ENCODE peak calls at places on chromosomes 3 and 15, in seven cellular contexts. F is CD8-positive, alpha-beta T cell; H is fibroblast of lung; W is astrocyte of the spinal cord; X is neural crest cell; G is AG09319; A is Caco-2. C is an unnamed sample.

GRCh38 chr3:9746330-9746729 is 3.4 kb upstream of the OGG1 start:
- DNase-seq in W (peak), A (no peak), H (peak), F (no peak), X (no peak), G (no peak), C (no peak)

GRCh38 chr3:160968731-160969130 is 136.4 kb downstream of the B3GALNT1 start:
- DNase-seq in F (no peak), W (peak), G (no peak), X (no peak), H (no peak), A (no peak), C (no peak)

GRCh38 chr15:60520825-60521368 is 42.0 kb upstream of the ICE2 start:
- DNase-seq in X (peak), G (no peak), F (peak), A (peak), W (peak), H (peak), C (no peak)

GRCh38 chr3:16055606-16056209 is 118.8 kb upstream of the GALNT15 start:
- DNase-seq in F (no peak), W (peak), G (no peak), A (no peak), H (peak), X (no peak), C (no peak)

GRCh38 chr3:184765730-184766074 is 46.3 kb upstream of the VPS8 start:
- DNase-seq in G (no peak), H (no peak), A (no peak), X (no peak), W (no peak), F (no peak), C (no peak)

GRCh38 chr15:97691799-97692198 is 268.7 kb upstream of the ARRDC4 start:
- DNase-seq in G (no peak), X (no peak), F (no peak), W (no peak), H (no peak), A (no peak), C (no peak)

GRCh38 chr3:99852851-99853250 is 35.2 kb downstream of the CMSS1 start:
- DNase-seq in A (no peak), X (no peak), W (no peak), H (no peak), G (no peak), F (no peak), C (no peak)

GRCh38 chr3:127092368-127092767 is 100.6 kb upstream of the PRR23E start:
- DNase-seq in F (no peak), X (no peak), W (no peak), A (no peak), G (no peak), H (no peak), C (no peak)

GRCh38 chr3:166362698-166363097 is 525.5 kb upstream of the BCHE start:
- DNase-seq in A (no peak), H (peak), X (no peak), F (no peak), W (no peak), G (no peak), C (no peak)

GRCh38 chr3:49607105-49607591 is 52.9 kb downstream of the BSN start:
- DNase-seq in A (no peak), W (no peak), G (no peak), F (no peak), X (no peak), H (no peak), C (peak)

GRCh38 chr15:37289109-37289765 is 188.9 kb upstream of the MEIS2 start:
- DNase-seq in W (no peak), F (no peak), H (peak), X (no peak), A (peak), G (no peak), C (no peak)

GRCh38 chr15:31255732-31256384 is 70.8 kb upstream of the KLF13 start:
- DNase-seq in H (no peak), F (no peak), G (no peak), A (no peak), X (no peak), W (no peak), C (no peak)

GRCh38 chr15:77023576-77024272 is 28.8 kb downstream of the PSTPIP1 start:
- DNase-seq in A (peak), G (no peak), H (no peak), W (no peak), F (no peak), X (no peak), C (peak)

GRCh38 chr15:34914316-34914715 is 55.2 kb downstream of the AQR start:
- DNase-seq in F (no peak), W (no peak), H (no peak), A (no peak), X (no peak), G (no peak), C (no peak)

DNA sequence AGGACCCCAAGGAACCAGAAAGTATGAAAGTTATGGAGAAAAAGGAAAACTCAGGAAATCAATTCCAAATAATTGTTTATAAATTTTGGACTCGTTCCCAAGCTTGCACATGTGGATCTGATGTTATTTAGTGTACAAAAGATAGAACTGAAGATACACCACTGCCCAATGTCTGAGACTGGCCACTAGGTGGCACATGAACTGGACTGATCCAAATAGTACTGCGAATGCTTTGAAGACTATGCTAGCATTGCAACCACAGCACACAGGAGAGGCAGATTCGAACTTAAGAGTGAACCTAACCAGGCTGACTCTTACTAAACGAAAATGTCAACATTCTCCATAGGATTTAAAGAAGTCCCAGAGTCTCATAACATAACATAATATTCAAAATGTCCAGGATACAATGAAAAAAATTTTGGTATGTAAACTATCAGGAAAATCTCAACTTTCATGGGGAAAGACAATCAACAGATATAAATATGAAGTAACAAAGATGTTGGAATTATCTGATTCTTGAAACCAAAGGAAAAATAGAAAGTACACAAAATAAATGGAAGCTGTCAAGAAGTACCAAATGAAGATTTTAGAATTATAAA is 596.7 kb downstream of the FGF12 start:
- DNase-seq in H (peak), F (no peak), G (no peak), W (peak), X (peak), A (peak), C (no peak)
- TF ChIP-seq CTCF in H (peak), F (no peak), G (peak), W (peak), X (peak), A (peak), C (peak)

GRCh38 chr3:194521514-194522260 is 34.9 kb upstream of the ATP13A3 start:
- DNase-seq in W (peak), A (no peak), H (peak), X (no peak), F (no peak), G (no peak), C (no peak)
- TF ChIP-seq CTCF in W (no peak), A (no peak), H (no peak), X (no peak), F (no peak), G (no peak), C (no peak)

GRCh38 chr3:38139191-38139590 is 730 bp downstream of the MYD88 start:
- DNase-seq in F (no peak), A (no peak), X (no peak), G (no peak), H (no peak), W (no peak), C (peak)

GRCh38 chr3:38139652-38140051 is 1.2 kb downstream of the MYD88 start:
- DNase-seq in F (no peak), A (no peak), W (no peak), X (no peak), G (no peak), H (no peak), C (peak)

GRCh38 chr3:38137615-38138346 is 680 bp upstream of the MYD88 start:
- DNase-seq in F (no peak), G (no peak), X (peak), H (no peak), W (no peak), A (peak), C (no peak)

GRCh38 chr3:38136807-38137614 is at the start of gene ACAA1:
- DNase-seq in H (peak), G (peak), W (peak), A (peak), F (peak), X (peak), C (peak)

GRCh38 chr3:38138347-38139190 is at the start of gene MYD88:
- DNase-seq in H (peak), G (no peak), X (peak), F (peak), A (peak), W (peak), C (peak)
- TF ChIP-seq CTCF in H (no peak), G (no peak), X (no peak), F (no peak), A (no peak), W (peak), C (peak)

GRCh38 chr3:11755276-11755675 is 91.4 kb downstream of the TAMM41 start:
- DNase-seq in F (no peak), X (no peak), A (no peak), G (no peak), W (no peak), H (no peak), C (no peak)

DNA sequence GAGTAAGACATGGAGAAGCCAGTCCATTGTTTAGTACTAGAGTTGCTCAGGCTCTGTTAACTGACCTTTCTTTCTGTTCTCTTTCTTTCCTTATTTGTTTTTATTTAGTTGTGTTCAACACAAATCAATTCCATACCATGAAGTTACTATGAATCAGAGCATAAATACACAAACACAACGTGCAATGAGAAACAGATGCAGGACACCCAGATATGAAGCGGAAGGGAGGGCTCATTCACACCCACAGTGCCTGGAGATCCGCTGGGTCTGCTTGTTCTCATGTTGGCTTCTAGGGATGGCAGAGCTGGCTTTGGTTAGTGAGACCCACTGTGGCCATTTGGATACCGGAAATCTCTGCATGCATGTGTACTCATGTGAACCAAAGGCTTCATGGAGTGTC is 97.2 kb downstream of the TAMM41 start:
- DNase-seq in W (no peak), F (no peak), H (no peak), G (peak), X (no peak), A (no peak), C (no peak)
- TF ChIP-seq CTCF in W (no peak), F (no peak), H (no peak), G (no peak), X (no peak), A (no peak), C (no peak)

DNA sequence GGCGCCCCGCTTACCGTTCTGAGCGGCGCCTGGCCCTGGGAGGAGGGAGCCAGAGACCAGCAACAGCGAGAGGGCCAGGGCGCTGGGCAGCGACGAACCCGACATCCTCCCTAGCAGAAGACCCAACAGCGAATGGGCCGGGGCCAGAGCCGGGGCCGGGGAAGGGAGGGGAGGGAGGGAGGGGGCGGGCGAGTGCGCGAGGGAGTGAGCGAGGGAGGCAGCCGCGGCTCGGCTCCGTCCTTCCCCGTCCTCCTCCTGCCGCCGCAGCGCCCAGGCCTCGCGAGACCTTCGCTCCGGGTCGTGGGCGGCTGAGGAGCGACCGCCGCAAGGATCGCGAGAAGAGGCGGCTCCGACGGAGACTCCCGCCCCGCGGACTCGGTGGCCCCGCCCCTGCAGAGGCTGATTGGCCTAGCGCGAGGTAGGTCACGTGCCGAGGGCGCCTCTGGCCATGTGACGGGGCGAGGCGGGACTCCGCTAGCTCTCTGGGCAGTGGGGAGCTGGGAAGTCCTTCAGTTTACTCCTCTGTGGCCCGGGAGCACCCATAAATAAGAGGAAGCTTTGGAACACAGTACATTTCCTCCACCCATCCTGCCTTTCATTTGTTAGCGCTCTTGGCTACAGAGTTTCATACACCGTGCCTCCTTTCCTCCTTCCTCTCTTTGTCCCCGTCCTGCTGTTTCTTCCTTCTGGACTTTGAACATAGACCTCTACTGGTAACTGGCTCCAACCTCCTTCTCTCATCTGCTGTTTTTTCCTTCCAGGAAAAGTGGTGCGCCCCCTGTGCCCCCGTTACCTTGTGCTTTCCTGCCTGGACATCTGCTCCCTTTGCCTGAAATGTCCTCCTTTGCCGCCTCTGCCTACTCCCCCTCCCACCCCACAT is at the start of gene NPTN:
- DNase-seq in A (peak), W (peak), X (peak), H (peak), G (peak), F (peak), C (peak)
- TF ChIP-seq CTCF in A (peak), W (peak), X (no peak), H (no peak), G (no peak), F (no peak), C (no peak)

GRCh38 chr3:95217661-95218060 is 1154.8 kb downstream of the NSUN3 start:
- DNase-seq in F (no peak), W (no peak), G (no peak), H (no peak), A (no peak), X (no peak), C (no peak)

GRCh38 chr3:95215437-95215836 is 1152.6 kb downstream of the NSUN3 start:
- DNase-seq in X (no peak), F (no peak), H (no peak), A (no peak), W (no peak), G (no peak), C (no peak)

GRCh38 chr3:95210878-95211277 is 1148.0 kb downstream of the NSUN3 start:
- DNase-seq in A (no peak), G (no peak), H (no peak), F (no peak), W (no peak), X (no peak), C (no peak)

DNA sequence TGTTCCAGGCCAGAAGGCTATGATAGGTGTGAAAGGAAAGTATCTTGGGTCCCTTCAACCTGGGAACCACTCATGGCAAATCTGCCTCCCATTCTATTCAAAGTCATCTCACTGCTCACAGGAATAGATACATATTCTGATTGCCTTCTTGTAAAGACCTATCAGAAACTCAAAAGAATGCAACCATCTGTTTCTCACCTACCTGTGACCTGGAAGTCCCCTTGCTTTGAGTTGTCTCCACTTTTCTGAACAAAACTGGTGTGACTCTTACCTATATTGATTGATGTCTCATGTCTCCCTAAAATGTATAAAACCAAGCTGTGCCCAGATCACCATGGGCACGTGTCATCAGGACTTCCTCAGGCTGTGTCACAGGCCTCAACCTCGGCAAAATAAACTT is 1149.3 kb downstream of the NSUN3 start:
- DNase-seq in H (no peak), A (no peak), F (no peak), W (no peak), X (no peak), G (no peak), C (no peak)
- TF ChIP-seq CTCF in H (no peak), A (no peak), F (no peak), W (no peak), X (no peak), G (no peak), C (no peak)

DNA sequence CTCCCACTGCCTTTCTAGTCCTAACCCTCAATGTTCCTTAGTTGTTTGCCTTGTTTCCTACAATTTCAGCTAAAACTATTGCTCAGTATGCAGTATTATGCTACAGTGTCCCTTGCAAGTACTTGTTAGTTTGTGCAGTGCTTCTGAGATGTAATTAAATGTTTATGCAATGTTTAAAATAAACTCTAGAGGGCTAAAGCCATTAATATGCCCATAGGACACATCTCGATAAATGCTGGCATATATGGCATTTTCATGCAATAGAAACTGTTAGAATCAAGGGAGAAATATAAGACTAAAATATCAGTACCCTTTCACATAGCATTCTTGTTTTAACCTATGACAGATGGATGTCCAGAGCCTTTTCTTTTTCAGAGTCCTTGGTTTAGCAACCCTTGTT is 59.8 kb upstream of the ACKR4 start:
- DNase-seq in W (no peak), H (no peak), F (no peak), X (no peak), A (no peak), G (no peak), C (no peak)
- TF ChIP-seq CTCF in W (no peak), H (no peak), F (no peak), X (peak), A (no peak), G (peak), C (peak)

DNA sequence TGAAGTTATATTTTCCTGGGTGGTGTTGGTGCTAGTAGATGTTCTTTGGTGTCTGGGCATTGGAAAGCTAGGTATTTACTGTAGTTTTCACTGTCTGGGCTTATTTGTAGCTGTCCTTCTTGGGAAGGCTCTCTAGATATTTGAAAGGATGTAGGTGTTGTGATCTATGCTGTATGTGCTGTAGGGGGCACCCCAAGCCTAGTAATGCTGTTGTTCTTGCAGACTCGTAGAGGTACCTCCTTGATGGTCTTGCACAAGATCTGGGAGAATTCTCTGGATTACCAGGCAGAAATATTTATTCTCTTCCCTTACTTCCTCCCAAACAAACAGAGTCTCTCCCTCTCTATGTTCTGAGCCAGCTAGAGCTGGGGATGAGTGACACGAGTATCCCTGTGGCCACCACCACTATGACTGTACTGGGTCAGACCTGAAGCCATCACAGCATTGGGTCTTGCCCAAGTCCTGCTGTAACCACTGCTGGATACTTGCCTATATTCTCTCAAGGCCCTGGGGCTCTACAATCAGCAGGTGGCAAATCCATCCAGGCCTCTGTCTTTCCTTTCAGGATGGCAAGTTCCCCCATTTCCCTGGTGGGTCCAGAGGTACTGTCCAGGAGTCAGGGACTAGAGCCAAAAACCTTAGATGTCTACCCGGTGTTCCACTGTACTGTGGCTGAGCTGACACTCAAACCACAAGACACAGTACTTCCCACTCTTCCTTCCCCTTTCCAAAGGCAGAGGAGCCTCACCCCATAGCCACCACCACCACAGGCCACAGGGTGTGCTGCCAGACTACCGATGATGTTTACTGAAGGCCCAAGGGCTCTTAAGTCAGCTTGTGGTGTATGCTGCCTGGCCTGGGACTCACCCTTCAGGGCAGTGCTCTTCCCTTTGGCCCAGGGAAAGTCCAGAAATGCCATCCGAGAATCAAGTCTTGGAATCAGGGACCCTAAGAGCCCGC is 195.2 kb upstream of the DPPA4 start:
- DNase-seq in G (peak), A (peak), H (peak), F (peak), X (peak), W (peak), C (no peak)
- TF ChIP-seq CTCF in G (peak), A (peak), H (no peak), F (no peak), X (peak), W (peak), C (peak)

GRCh38 chr3:38001456-38002081 is 11.0 kb downstream of the VILL start:
- DNase-seq in G (no peak), F (no peak), W (no peak), H (no peak), A (peak), X (no peak), C (no peak)
- TF ChIP-seq CTCF in G (no peak), F (no peak), W (peak), H (peak), A (peak), X (no peak), C (peak)

GRCh38 chr15:71386448-71387236 is 271.4 kb downstream of the THSD4 start:
- DNase-seq in H (peak), X (no peak), A (no peak), G (no peak), W (peak), F (no peak), C (no peak)
- TF ChIP-seq CTCF in H (peak), X (peak), A (peak), G (peak), W (peak), F (peak), C (peak)

C was measured in type B pancreatic cell.